ENCODE peak calls at places on chromosomes 4 and X, in nine cellular contexts. A is lung, J is mesendoderm, G is thoracic aorta, T is transverse colon, B is ovary, E is lower lobe of right lung, P is A549, S is GM23248. U is an unnamed sample.
A peak's percentile ranks its signal among the peaks of the same experiment; 100 is the strongest.

GRCh38 chr4:82798168-82799005 is at the start of gene SCD5:
- DNase-seq in B (peak; percentile 82), G (peak; percentile 9), P (peak; percentile 53), T (peak; percentile 64), S (peak; percentile 96), A (peak; percentile 52), J (peak; percentile 54), E (peak; percentile 73), U (peak; percentile 77)

GRCh38 chrX:103734125-103734760 is 23.5 kb downstream of the TMEM31 start:
- DNase-seq in A (no peak), B (no peak), P (no peak), J (no peak), T (no peak), E (no peak), G (no peak), S (peak; percentile 41), U (no peak)

GRCh38 chr4:38455092-38455855 is 208.7 kb upstream of the KLF3 start:
- DNase-seq in E (no peak), B (no peak), J (no peak), G (no peak), T (no peak), S (no peak), A (no peak), P (no peak), U (no peak)

GRCh38 chr4:13984996-13985780 is 357.7 kb upstream of the BOD1L1 start:
- DNase-seq in A (no peak), J (no peak), B (no peak), P (no peak), G (no peak), S (peak; percentile 27), E (no peak), T (no peak), U (peak; percentile 42)

GRCh38 chrX:110118535-110118934 is 115.6 kb downstream of the TMEM164 start:
- DNase-seq in S (no peak), J (no peak), E (no peak), T (no peak), P (no peak), B (no peak), A (no peak), G (no peak), U (no peak)

GRCh38 chrX:960821-961220 is 251.6 kb downstream of the CRLF2 start:
- DNase-seq in T (no peak), E (no peak), A (peak; percentile 15), S (no peak), B (no peak), J (no peak), G (no peak), P (no peak), U (no peak)

GRCh38 chr4:66091801-66092200 is 421.5 kb upstream of the EPHA5 start:
- DNase-seq in E (no peak), B (no peak), A (no peak), P (no peak), S (no peak), T (no peak), J (no peak), G (no peak), U (no peak)

GRCh38 chr4:122537388-122538135 is 81.0 kb upstream of the IL2 start:
- DNase-seq in J (no peak), G (no peak), P (no peak), S (no peak), E (no peak), B (no peak), A (no peak), T (no peak), U (no peak)

GRCh38 chr4:81085291-81085690 is 54.8 kb downstream of the BMP3 start:
- DNase-seq in G (no peak), J (no peak), S (peak; percentile 74), A (no peak), P (no peak), B (no peak), T (no peak), E (no peak), U (no peak)

GRCh38 chr4:127916512-127916911 is 35.8 kb downstream of the PLK4 start:
- DNase-seq in S (no peak), T (no peak), P (no peak), A (no peak), J (no peak), B (no peak), E (no peak), G (no peak), U (no peak)

GRCh38 chr4:176238819-176239218 is 30.2 kb downstream of the ASB5 start:
- DNase-seq in J (peak; percentile 56), E (no peak), B (no peak), A (no peak), T (no peak), S (peak; percentile 42), P (no peak), G (no peak), U (no peak)

GRCh38 chr4:6115746-6116586 is 84.4 kb downstream of the JAKMIP1 start:
- DNase-seq in E (no peak), S (no peak), B (no peak), A (no peak), J (no peak), P (no peak), T (no peak), G (no peak), U (no peak)

GRCh38 chrX:149825424-149825823 is 43.7 kb downstream of the MAGEA9 start:
- DNase-seq in J (peak; percentile 54), S (peak; percentile 12), A (no peak), P (no peak), T (peak; percentile 14), E (no peak), G (no peak), B (no peak), U (peak; percentile 31)

GRCh38 chr4:30103455-30103854 is 616.7 kb upstream of the PCDH7 start:
- DNase-seq in E (no peak), P (no peak), A (no peak), J (no peak), B (no peak), S (peak; percentile 1), T (no peak), G (no peak), U (no peak)

GRCh38 chrX:323721-324628 is 5.4 kb upstream of the GTPBP6 start:
- DNase-seq in S (peak; percentile 61), P (no peak), B (no peak), G (peak; percentile 41), A (no peak), E (peak; percentile 82), T (peak; percentile 50), J (peak; percentile 83), U (peak; percentile 75)

GRCh38 chr4:81590596-81590995 is 118.9 kb upstream of the RASGEF1B start:
- DNase-seq in P (no peak), G (no peak), E (no peak), A (no peak), S (no peak), T (no peak), J (no peak), B (no peak), U (no peak)

GRCh38 chr4:85402371-85402770 is 72.6 kb upstream of the ARHGAP24 start:
- DNase-seq in G (no peak), A (no peak), T (no peak), P (no peak), E (no peak), J (no peak), B (no peak), S (peak; percentile 95), U (no peak)

GRCh38 chr4:121697626-121698025 is 846 bp upstream of the ANXA5 start:
- DNase-seq in A (no peak), G (no peak), B (no peak), T (no peak), P (no peak), S (no peak), E (no peak), J (no peak), U (no peak)

GRCh38 chrX:37754518-37754917 is 25.3 kb upstream of the CYBB start:
- DNase-seq in P (no peak), G (no peak), A (no peak), B (no peak), E (no peak), T (no peak), J (no peak), S (no peak), U (no peak)
- H3K4me1 ChIP-seq in P (no peaks in the 10 kb centered on the region), G (no peaks in the 10 kb centered on the region), A (peaks cover 1% of the 10 kb centered on the region), B (no peaks in the 10 kb centered on the region), E (no peaks in the 10 kb centered on the region), T (no peaks in the 10 kb centered on the region), J (no peaks in the 10 kb centered on the region), S (no peaks in the 10 kb centered on the region), U (no peaks in the 10 kb centered on the region)

DNA sequence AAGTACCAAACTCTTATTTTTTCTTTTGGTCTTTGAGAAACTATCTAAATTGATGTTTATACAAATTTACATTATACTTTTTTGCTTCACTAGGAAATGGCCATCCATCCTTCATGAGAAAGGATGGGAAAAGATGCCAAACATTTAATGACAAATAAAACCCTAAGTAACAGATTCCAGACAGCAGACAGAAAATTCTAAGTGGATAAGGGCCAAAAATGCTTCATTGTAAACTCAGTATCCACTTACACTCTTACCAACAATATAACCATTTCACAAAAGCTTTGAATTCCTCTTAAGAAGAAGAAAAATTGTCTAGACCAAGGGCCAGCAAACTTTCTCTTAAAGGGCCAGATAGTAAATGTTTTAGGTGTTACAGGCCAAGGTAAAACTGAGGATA is 3.5 kb downstream of the GUCY1B1 start:
- DNase-seq in T (no peak), P (no peak), J (no peak), G (no peak), B (no peak), A (no peak), S (no peak), E (no peak), U (no peak)
- H3K4me3 ChIP-seq in T (no peak overlapping the region), P (no peak overlapping the region), J (no peak overlapping the region), G (no peak overlapping the region), B (no peak overlapping the region), A (no peak overlapping the region), S (no peak overlapping the region), E (no peak overlapping the region), U (no peak overlapping the region)

GRCh38 chr4:67702166-67702565 is 1.2 kb upstream of the UBA6 start:
- DNase-seq in G (no peak), E (no peak), B (no peak), T (no peak), A (no peak), P (no peak), J (no peak), S (no peak), U (no peak)
- H3K4me1 ChIP-seq in G (peaks cover 5% of the 10 kb centered on the region), E (peaks cover 14% of the 10 kb centered on the region), B (no peaks in the 10 kb centered on the region), T (no peaks in the 10 kb centered on the region), A (no peaks in the 10 kb centered on the region), P (peaks cover 12% of the 10 kb centered on the region), J (no peaks in the 10 kb centered on the region), S (peaks cover 28% of the 10 kb centered on the region), U (peaks cover 2% of the 10 kb centered on the region)

GRCh38 chr4:87031946-87032345 is 97.1 kb downstream of the AFF1 start:
- DNase-seq in P (no peak), J (no peak), B (no peak), G (no peak), S (peak; percentile 28), A (no peak), T (no peak), E (no peak), U (no peak)

GRCh38 chr4:87034527-87034926 is 99.7 kb downstream of the AFF1 start:
- DNase-seq in A (no peak), G (no peak), E (no peak), T (no peak), S (no peak), J (no peak), B (no peak), P (no peak), U (no peak)

GRCh38 chr4:87030606-87031441 is 96.0 kb downstream of the AFF1 start:
- DNase-seq in B (no peak), J (peak; percentile 95), A (no peak), E (no peak), T (no peak), P (no peak), G (no peak), S (peak; percentile 61), U (no peak)

GRCh38 chr4:87033902-87034301 is 99.1 kb downstream of the AFF1 start:
- DNase-seq in B (no peak), G (no peak), P (no peak), J (peak; percentile 79), T (no peak), S (no peak), E (no peak), A (no peak), U (no peak)

GRCh38 chr4:87032884-87033533 is 98.2 kb downstream of the AFF1 start:
- DNase-seq in P (no peak), G (no peak), A (no peak), E (no peak), T (no peak), J (no peak), S (peak; percentile 86), B (no peak), U (no peak)
- H3K4me3 ChIP-seq in P (no peak overlapping the region), G (peak overlapping the region; percentile 39), A (no peak overlapping the region), E (no peak overlapping the region), T (peak overlapping the region; percentile 16), J (no peak overlapping the region), S (peak overlapping the region; percentile 18), B (no peak overlapping the region), U (peak overlapping the region; percentile 23)

U was measured in right cardiac atrium.